ENCODE peak calls at places on chromosomes 5 and 9, in eight cellular contexts. Q is aorta; Y is heart left ventricle; K is fibroblast of the conjunctiva; L is CD8-positive, alpha-beta memory T cell; G is brain microvascular endothelial cell; I is cardiac muscle cell; O is foreskin fibroblast. J is an unnamed sample.

GRCh38 chr5:22734907-22735306 is 118.2 kb downstream of the CDH12 start:
- DNase-seq in G (no peak), Y (no peak), K (no peak), I (no peak), L (no peak), Q (no peak), O (no peak), J (no peak)

GRCh38 chr5:180797256-180798192 is 5.1 kb downstream of the MGAT1 start:
- DNase-seq in O (no peak), K (no peak), L (no peak), I (no peak), G (no peak), Q (no peak), Y (no peak), J (no peak)

GRCh38 chr5:472076-472655 is 29.2 kb downstream of the EXOC3 start:
- DNase-seq in O (peak; percentile 41), I (peak; percentile 26), Y (no peak), L (no peak), G (no peak), Q (peak; percentile 80), K (no peak), J (no peak)

GRCh38 chr9:93578844-93579243 is 2.5 kb downstream of the PHF2 start:
- DNase-seq in K (no peak), O (no peak), G (no peak), Y (no peak), Q (no peak), I (no peak), L (no peak), J (no peak)

GRCh38 chr9:79686381-79687130 is 114.8 kb downstream of the TLE4 start:
- DNase-seq in K (peak; percentile 38), G (peak; percentile 85), Y (no peak), I (no peak), Q (no peak), L (no peak), O (peak; percentile 88), J (peak; percentile 99)

GRCh38 chr5:102241809-102242421 is 54.2 kb downstream of the SLCO4C1 start:
- DNase-seq in L (no peak), O (no peak), Q (no peak), K (no peak), G (no peak), Y (no peak), I (no peak), J (no peak)

GRCh38 chr5:176809544-176810083 is 745 bp upstream of the UNC5A start:
- DNase-seq in O (no peak), Q (no peak), G (no peak), I (peak; percentile 21), K (no peak), L (no peak), Y (no peak), J (no peak)

GRCh38 chr9:135907006-135907434 is 326 bp downstream of the CAMSAP1 start:
- DNase-seq in Y (no peak), L (no peak), I (peak; percentile 71), K (no peak), G (no peak), Q (no peak), O (peak; percentile 68), J (no peak)

GRCh38 chr5:25006734-25007133 is 362.0 kb upstream of the CDH10 start:
- DNase-seq in Y (no peak), L (no peak), G (no peak), I (peak; percentile 52), Q (no peak), O (peak; percentile 1), K (peak; percentile 38), J (peak; percentile 9)

GRCh38 chr9:71814226-71814625 is 45.9 kb upstream of the CEMIP2 start:
- DNase-seq in Q (no peak), I (no peak), O (no peak), Y (peak; percentile 34), L (no peak), K (peak; percentile 51), G (no peak), J (no peak)

GRCh38 chr5:157306690-157307089 is 40.8 kb downstream of the CYFIP2 start:
- DNase-seq in Y (no peak), K (no peak), G (no peak), I (no peak), Q (no peak), L (no peak), O (no peak), J (no peak)

GRCh38 chr9:592225-592624 is 249.3 kb upstream of the DMRT1 start:
- DNase-seq in G (no peak), Y (no peak), I (no peak), Q (no peak), O (no peak), K (no peak), L (no peak), J (no peak)

GRCh38 chr9:6351757-6352156 is 23.6 kb downstream of the TPD52L3 start:
- DNase-seq in I (no peak), Q (no peak), Y (no peak), K (no peak), O (no peak), G (no peak), L (no peak), J (no peak)

GRCh38 chr9:14322211-14323082 is 8.5 kb upstream of the NFIB start:
- DNase-seq in Y (peak; percentile 95), O (peak; percentile 97), K (peak; percentile 85), I (peak; percentile 94), G (peak; percentile 85), L (peak; percentile 67), Q (peak; percentile 97), J (peak; percentile 79)

GRCh38 chr5:22488427-22488826 is 364.7 kb downstream of the CDH12 start:
- DNase-seq in G (no peak), Y (no peak), K (no peak), Q (no peak), O (no peak), L (no peak), I (no peak), J (no peak)

GRCh38 chr5:167608708-167609272 is 682.7 kb upstream of the WWC1 start:
- DNase-seq in Q (no peak), G (no peak), L (no peak), K (no peak), I (no peak), Y (no peak), O (no peak), J (no peak)

GRCh38 chr9:107624216-107624948 is 134.8 kb upstream of the KLF4 start:
- DNase-seq in G (no peak), I (no peak), L (no peak), O (peak; percentile 88), Q (peak; percentile 76), K (peak; percentile 55), Y (no peak), J (no peak)

GRCh38 chr5:149364719-149365118 is 6.9 kb downstream of the PCYOX1L start:
- DNase-seq in O (no peak), I (no peak), L (no peak), Y (no peak), Q (no peak), G (no peak), K (no peak), J (no peak)

GRCh38 chr9:93710370-93710723 is 134.0 kb downstream of the PHF2 start:
- DNase-seq in I (no peak), Y (no peak), K (no peak), Q (no peak), O (no peak), G (no peak), L (no peak), J (no peak)

GRCh38 chr5:173020643-173021042 is 35.5 kb upstream of the CREBRF start:
- DNase-seq in K (no peak), I (no peak), Y (peak; percentile 39), G (no peak), L (no peak), O (no peak), Q (no peak), J (no peak)

GRCh38 chr5:176732736-176733585 is 77.4 kb upstream of the UNC5A start:
- DNase-seq in O (no peak), G (no peak), K (no peak), Q (peak; percentile 62), L (no peak), I (no peak), Y (no peak), J (no peak)